ENCODE peak calls at places on chromosomes 7 and 10, in seven cellular contexts. One of them, this sample, is unnamed.
A peak's percentile ranks its signal among the peaks of the same experiment; 100 is the strongest.

GRCh38 chr10:32189400-32190084 is 133.3 kb upstream of the KIF5B start:
- DNase-seq in NCI-H774: no peak
- DNase-seq in effector CD4-positive, alpha-beta T cell: no peak
- DNase-seq in central memory CD4-positive, alpha-beta T cell: no peak
- DNase-seq in stimulated activated CD4-positive, alpha-beta T cell treated with anti-CD3 and anti-CD28 coated beads, Interleukin-2, amount 100 ng/mL, for 48 hours: no peak
- DNase-seq in SK-N-DZ: no peak
- DNase-seq in M059J: peak; percentile 22
- DNase-seq in this sample: no peak

GRCh38 chr7:92634924-92635519 is 44.8 kb upstream of the FAM133B start:
- DNase-seq in stimulated activated CD4-positive, alpha-beta T cell treated with anti-CD3 and anti-CD28 coated beads, Interleukin-2, amount 100 ng/mL, for 48 hours: no peak
- DNase-seq in SK-N-DZ: peak; percentile 40
- DNase-seq in effector CD4-positive, alpha-beta T cell: no peak
- DNase-seq in M059J: peak; percentile 89
- DNase-seq in central memory CD4-positive, alpha-beta T cell: no peak
- DNase-seq in NCI-H774: no peak
- DNase-seq in this sample: no peak

GRCh38 chr7:5755704-5756131 is 25.7 kb downstream of the RNF216 start:
- DNase-seq in central memory CD4-positive, alpha-beta T cell: no peak
- DNase-seq in NCI-H774: no peak
- DNase-seq in effector CD4-positive, alpha-beta T cell: no peak
- DNase-seq in stimulated activated CD4-positive, alpha-beta T cell treated with anti-CD3 and anti-CD28 coated beads, Interleukin-2, amount 100 ng/mL, for 48 hours: no peak
- DNase-seq in SK-N-DZ: no peak
- DNase-seq in M059J: peak; percentile 44
- DNase-seq in this sample: no peak

GRCh38 chr10:343231-344215 is 208.3 kb downstream of the ZMYND11 start:
- DNase-seq in NCI-H774: no peak
- DNase-seq in effector CD4-positive, alpha-beta T cell: no peak
- DNase-seq in stimulated activated CD4-positive, alpha-beta T cell treated with anti-CD3 and anti-CD28 coated beads, Interleukin-2, amount 100 ng/mL, for 48 hours: no peak
- DNase-seq in M059J: no peak
- DNase-seq in SK-N-DZ: no peak
- DNase-seq in central memory CD4-positive, alpha-beta T cell: no peak
- DNase-seq in this sample: no peak

GRCh38 chr10:102243304-102243703 is 2.0 kb upstream of the PITX3 start:
- DNase-seq in central memory CD4-positive, alpha-beta T cell: no peak
- DNase-seq in SK-N-DZ: no peak
- DNase-seq in stimulated activated CD4-positive, alpha-beta T cell treated with anti-CD3 and anti-CD28 coated beads, Interleukin-2, amount 100 ng/mL, for 48 hours: no peak
- DNase-seq in NCI-H774: no peak
- DNase-seq in effector CD4-positive, alpha-beta T cell: no peak
- DNase-seq in M059J: peak; percentile 73
- DNase-seq in this sample: no peak

GRCh38 chr10:69360485-69361302 is 56.0 kb downstream of the TACR2 start:
- DNase-seq in central memory CD4-positive, alpha-beta T cell: no peak
- DNase-seq in stimulated activated CD4-positive, alpha-beta T cell treated with anti-CD3 and anti-CD28 coated beads, Interleukin-2, amount 100 ng/mL, for 48 hours: no peak
- DNase-seq in NCI-H774: no peak
- DNase-seq in effector CD4-positive, alpha-beta T cell: no peak
- DNase-seq in SK-N-DZ: no peak
- DNase-seq in M059J: peak; percentile 92
- DNase-seq in this sample: peak; percentile 90

GRCh38 chr7:130996841-130997231 is 262.8 kb upstream of the KLF14 start:
- DNase-seq in SK-N-DZ: no peak
- DNase-seq in stimulated activated CD4-positive, alpha-beta T cell treated with anti-CD3 and anti-CD28 coated beads, Interleukin-2, amount 100 ng/mL, for 48 hours: no peak
- DNase-seq in central memory CD4-positive, alpha-beta T cell: no peak
- DNase-seq in M059J: peak; percentile 69
- DNase-seq in NCI-H774: peak; percentile 59
- DNase-seq in effector CD4-positive, alpha-beta T cell: no peak
- DNase-seq in this sample: no peak

GRCh38 chr10:7107287-7107686 is 303.5 kb downstream of the SFMBT2 start:
- DNase-seq in NCI-H774: no peak
- DNase-seq in M059J: peak; percentile 5
- DNase-seq in SK-N-DZ: no peak
- DNase-seq in stimulated activated CD4-positive, alpha-beta T cell treated with anti-CD3 and anti-CD28 coated beads, Interleukin-2, amount 100 ng/mL, for 48 hours: no peak
- DNase-seq in central memory CD4-positive, alpha-beta T cell: no peak
- DNase-seq in effector CD4-positive, alpha-beta T cell: no peak
- DNase-seq in this sample: no peak

GRCh38 chr7:16989883-16990413 is 108.2 kb upstream of the AGR3 start:
- DNase-seq in stimulated activated CD4-positive, alpha-beta T cell treated with anti-CD3 and anti-CD28 coated beads, Interleukin-2, amount 100 ng/mL, for 48 hours: no peak
- DNase-seq in central memory CD4-positive, alpha-beta T cell: no peak
- DNase-seq in M059J: peak; percentile 94
- DNase-seq in SK-N-DZ: no peak
- DNase-seq in NCI-H774: peak; percentile 18
- DNase-seq in effector CD4-positive, alpha-beta T cell: no peak
- DNase-seq in this sample: peak; percentile 43

GRCh38 chr7:132575336-132575986 is 809 bp downstream of the PLXNA4 start:
- DNase-seq in M059J: peak; percentile 75
- DNase-seq in SK-N-DZ: peak; percentile 62
- DNase-seq in stimulated activated CD4-positive, alpha-beta T cell treated with anti-CD3 and anti-CD28 coated beads, Interleukin-2, amount 100 ng/mL, for 48 hours: no peak
- DNase-seq in NCI-H774: no peak
- DNase-seq in effector CD4-positive, alpha-beta T cell: no peak
- DNase-seq in central memory CD4-positive, alpha-beta T cell: no peak
- DNase-seq in this sample: peak; percentile 68

GRCh38 chr7:74542558-74543117 is 88.9 kb downstream of the GTF2IRD1 start:
- DNase-seq in effector CD4-positive, alpha-beta T cell: no peak
- DNase-seq in stimulated activated CD4-positive, alpha-beta T cell treated with anti-CD3 and anti-CD28 coated beads, Interleukin-2, amount 100 ng/mL, for 48 hours: no peak
- DNase-seq in central memory CD4-positive, alpha-beta T cell: no peak
- DNase-seq in NCI-H774: peak; percentile 46
- DNase-seq in SK-N-DZ: no peak
- DNase-seq in M059J: no peak
- DNase-seq in this sample: peak; percentile 71

GRCh38 chr10:129662386-129662785 is 195.3 kb downstream of the MGMT start:
- DNase-seq in NCI-H774: no peak
- DNase-seq in stimulated activated CD4-positive, alpha-beta T cell treated with anti-CD3 and anti-CD28 coated beads, Interleukin-2, amount 100 ng/mL, for 48 hours: no peak
- DNase-seq in effector CD4-positive, alpha-beta T cell: no peak
- DNase-seq in SK-N-DZ: no peak
- DNase-seq in central memory CD4-positive, alpha-beta T cell: no peak
- DNase-seq in M059J: no peak
- DNase-seq in this sample: no peak

GRCh38 chr7:114229251-114229650 is 185.4 kb upstream of the FOXP2 start:
- DNase-seq in central memory CD4-positive, alpha-beta T cell: no peak
- DNase-seq in SK-N-DZ: no peak
- DNase-seq in NCI-H774: no peak
- DNase-seq in effector CD4-positive, alpha-beta T cell: no peak
- DNase-seq in stimulated activated CD4-positive, alpha-beta T cell treated with anti-CD3 and anti-CD28 coated beads, Interleukin-2, amount 100 ng/mL, for 48 hours: no peak
- DNase-seq in M059J: no peak
- DNase-seq in this sample: no peak

GRCh38 chr10:109698121-109698520 is 225.2 kb downstream of the XPNPEP1 start:
- DNase-seq in effector CD4-positive, alpha-beta T cell: no peak
- DNase-seq in M059J: no peak
- DNase-seq in SK-N-DZ: peak; percentile 7
- DNase-seq in stimulated activated CD4-positive, alpha-beta T cell treated with anti-CD3 and anti-CD28 coated beads, Interleukin-2, amount 100 ng/mL, for 48 hours: no peak
- DNase-seq in central memory CD4-positive, alpha-beta T cell: no peak
- DNase-seq in NCI-H774: no peak
- DNase-seq in this sample: no peak

GRCh38 chr7:116030626-116031276 is at the start of gene TFEC:
- DNase-seq in M059J: peak; percentile 67
- DNase-seq in NCI-H774: no peak
- DNase-seq in stimulated activated CD4-positive, alpha-beta T cell treated with anti-CD3 and anti-CD28 coated beads, Interleukin-2, amount 100 ng/mL, for 48 hours: no peak
- DNase-seq in central memory CD4-positive, alpha-beta T cell: no peak
- DNase-seq in effector CD4-positive, alpha-beta T cell: no peak
- DNase-seq in SK-N-DZ: no peak
- DNase-seq in this sample: no peak

GRCh38 chr7:4225352-4225751 is 456.7 kb upstream of the FOXK1 start:
- DNase-seq in central memory CD4-positive, alpha-beta T cell: no peak
- DNase-seq in M059J: no peak
- DNase-seq in SK-N-DZ: no peak
- DNase-seq in stimulated activated CD4-positive, alpha-beta T cell treated with anti-CD3 and anti-CD28 coated beads, Interleukin-2, amount 100 ng/mL, for 48 hours: no peak
- DNase-seq in effector CD4-positive, alpha-beta T cell: no peak
- DNase-seq in NCI-H774: no peak
- DNase-seq in this sample: no peak

GRCh38 chr10:110758128-110758527 is 113.6 kb upstream of the PDCD4 start:
- DNase-seq in effector CD4-positive, alpha-beta T cell: no peak
- DNase-seq in central memory CD4-positive, alpha-beta T cell: no peak
- DNase-seq in NCI-H774: no peak
- DNase-seq in SK-N-DZ: no peak
- DNase-seq in stimulated activated CD4-positive, alpha-beta T cell treated with anti-CD3 and anti-CD28 coated beads, Interleukin-2, amount 100 ng/mL, for 48 hours: no peak
- DNase-seq in M059J: no peak
- DNase-seq in this sample: no peak

GRCh38 chr7:77459311-77459726 is 43.2 kb upstream of the GSAP start:
- DNase-seq in NCI-H774: peak; percentile 28
- DNase-seq in SK-N-DZ: no peak
- DNase-seq in M059J: no peak
- DNase-seq in stimulated activated CD4-positive, alpha-beta T cell treated with anti-CD3 and anti-CD28 coated beads, Interleukin-2, amount 100 ng/mL, for 48 hours: no peak
- DNase-seq in central memory CD4-positive, alpha-beta T cell: no peak
- DNase-seq in effector CD4-positive, alpha-beta T cell: no peak
- DNase-seq in this sample: no peak

GRCh38 chr7:66167773-66168367 is 37.3 kb upstream of the TPST1 start:
- DNase-seq in SK-N-DZ: no peak
- DNase-seq in effector CD4-positive, alpha-beta T cell: no peak
- DNase-seq in M059J: peak; percentile 83
- DNase-seq in central memory CD4-positive, alpha-beta T cell: no peak
- DNase-seq in stimulated activated CD4-positive, alpha-beta T cell treated with anti-CD3 and anti-CD28 coated beads, Interleukin-2, amount 100 ng/mL, for 48 hours: no peak
- DNase-seq in NCI-H774: peak; percentile 41
- DNase-seq in this sample: no peak

This sample was measured in psoas muscle.